ENCODE peak calls at places on chromosomes 13 and 19, in eight cellular contexts. I, D, P, X, L, M, B and F are unnamed samples. For H3K27me3 and H3K4me1, the result is how much of the 10 kb centered on the place peaks cover.

GRCh38 chr13:80012281-80012680 is 328.6 kb downstream of the SPRY2 start:
- DNase-seq in I (no peak), D (no peak), P (no peak), X (no peak), L (no peak), M (no peak), B (no peak), F (no peak)

GRCh38 chr13:99228737-99229691 is 28.4 kb downstream of the UBAC2 start:
- DNase-seq in I (no peak), D (no peak), P (no peak), X (no peak), L (no peak), M (no peak), B (no peak), F (no peak)

GRCh38 chr13:101205408-101205807 is 210.9 kb downstream of the NALCN start:
- DNase-seq in I (no peak), D (no peak), P (no peak), X (no peak), L (no peak), M (no peak), B (no peak), F (no peak)

GRCh38 chr19:15113245-15114152 is 6.3 kb downstream of the SYDE1 start:
- DNase-seq in I (no peak), D (no peak), P (no peak), X (no peak), L (no peak), M (no peak), B (no peak), F (no peak)

GRCh38 chr13:103436057-103436654 is 369.9 kb upstream of the SLC10A2 start:
- DNase-seq in I (no peak), D (no peak), P (no peak), X (no peak), L (no peak), M (no peak), B (no peak), F (no peak)

GRCh38 chr13:49532593-49532992 is 36.8 kb downstream of the PHF11 start:
- DNase-seq in I (no peak), D (no peak), P (no peak), X (no peak), L (no peak), M (no peak), B (no peak), F (no peak)

GRCh38 chr13:71252191-71252704 is 614.8 kb downstream of the DACH1 start:
- DNase-seq in I (no peak), D (no peak), P (no peak), X (no peak), L (no peak), M (no peak), B (no peak), F (no peak)

GRCh38 chr13:44231786-44232516 is 141.7 kb upstream of the SERP2 start:
- DNase-seq in I (peak), D (peak), P (no peak), X (peak), L (no peak), M (no peak), B (no peak), F (no peak)

GRCh38 chr13:100138859-100139491 is 50.1 kb downstream of the PCCA start:
- DNase-seq in I (no peak), D (no peak), P (no peak), X (no peak), L (no peak), M (no peak), B (no peak), F (no peak)

GRCh38 chr19:53992211-53992610 is 774 bp downstream of the CACNG6 start:
- DNase-seq in I (no peak), D (no peak), P (no peak), X (no peak), L (no peak), M (no peak), B (no peak), F (no peak)

GRCh38 chr19:53993448-53993847 is 2.0 kb downstream of the CACNG6 start:
- DNase-seq in I (no peak), D (no peak), P (no peak), X (no peak), L (no peak), M (no peak), B (no peak), F (no peak)

GRCh38 chr19:53992815-53993214 is 1.4 kb downstream of the CACNG6 start:
- DNase-seq in I (no peak), D (no peak), P (no peak), X (no peak), L (no peak), M (no peak), B (no peak), F (no peak)

GRCh38 chr19:53989600-53990533 is 1.6 kb upstream of the CACNG6 start:
- DNase-seq in I (no peak), D (no peak), P (no peak), X (no peak), L (no peak), M (no peak), B (no peak), F (no peak)

DNA sequence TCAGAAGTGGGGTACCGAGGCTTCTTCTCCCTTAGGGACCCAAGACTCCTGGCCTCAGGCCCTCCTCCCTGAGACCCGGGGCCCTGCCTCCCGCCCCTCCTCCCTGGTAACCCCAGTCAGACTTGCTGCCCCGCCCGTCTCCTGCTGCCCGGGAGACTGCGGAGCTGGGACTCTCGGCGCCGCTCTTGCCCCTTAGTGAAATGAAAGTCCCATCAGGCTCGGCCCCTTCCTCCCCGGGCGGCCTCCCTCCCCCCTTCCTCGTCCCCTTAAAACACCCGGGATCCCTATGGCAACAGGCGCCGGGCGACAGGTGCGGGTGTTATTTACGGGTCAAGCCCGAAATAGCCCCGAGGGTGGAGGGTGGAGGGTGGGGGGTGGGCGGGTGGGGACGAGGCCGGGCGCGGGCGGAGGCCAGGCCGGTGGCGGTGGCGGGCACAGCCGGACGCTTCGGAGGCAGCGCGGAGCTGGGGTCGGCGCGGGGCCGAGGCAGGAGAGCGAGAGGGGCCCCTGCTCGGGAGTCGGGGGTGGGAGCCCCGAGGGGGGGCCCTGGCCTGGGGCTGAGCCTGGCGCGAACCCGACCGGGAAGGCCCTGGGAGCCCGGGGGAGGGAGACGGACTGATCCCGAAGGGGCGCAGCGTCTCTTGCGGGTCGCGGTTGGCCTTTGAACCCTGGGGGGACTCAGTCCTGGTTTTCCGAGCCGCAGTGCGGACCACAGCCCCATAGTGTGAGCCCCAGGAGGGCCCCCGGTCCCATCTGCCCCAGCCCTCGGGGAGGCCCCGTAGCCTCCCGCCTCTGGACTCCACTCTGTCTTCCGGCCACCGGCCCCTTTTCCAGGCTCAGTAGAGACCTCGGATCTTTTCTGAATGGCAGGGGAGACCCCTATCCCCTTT is at the start of gene CACNG6:
- DNase-seq in I (no peak), D (no peak), P (peak), X (no peak), L (no peak), M (no peak), B (no peak), F (no peak)
- H3K27me3 ChIP-seq in I (under half), D (half or more), P (under half), X (under half), L (under half), M (under half), B (half or more), F (half or more)

GRCh38 chr13:97751477-97751876 is 202.0 kb upstream of the IPO5 start:
- DNase-seq in I (no peak), D (no peak), P (no peak), X (no peak), L (no peak), M (no peak), B (no peak), F (no peak)

GRCh38 chr13:97757807-97758206 is 195.7 kb upstream of the IPO5 start:
- DNase-seq in I (no peak), D (peak), P (no peak), X (no peak), L (no peak), M (no peak), B (no peak), F (no peak)

GRCh38 chr13:97753942-97754670 is 199.4 kb upstream of the IPO5 start:
- DNase-seq in I (no peak), D (no peak), P (peak), X (no peak), L (no peak), M (no peak), B (no peak), F (no peak)

GRCh38 chr13:97749174-97749573 is 204.3 kb upstream of the IPO5 start:
- DNase-seq in I (no peak), D (no peak), P (no peak), X (no peak), L (no peak), M (no peak), B (no peak), F (no peak)

DNA sequence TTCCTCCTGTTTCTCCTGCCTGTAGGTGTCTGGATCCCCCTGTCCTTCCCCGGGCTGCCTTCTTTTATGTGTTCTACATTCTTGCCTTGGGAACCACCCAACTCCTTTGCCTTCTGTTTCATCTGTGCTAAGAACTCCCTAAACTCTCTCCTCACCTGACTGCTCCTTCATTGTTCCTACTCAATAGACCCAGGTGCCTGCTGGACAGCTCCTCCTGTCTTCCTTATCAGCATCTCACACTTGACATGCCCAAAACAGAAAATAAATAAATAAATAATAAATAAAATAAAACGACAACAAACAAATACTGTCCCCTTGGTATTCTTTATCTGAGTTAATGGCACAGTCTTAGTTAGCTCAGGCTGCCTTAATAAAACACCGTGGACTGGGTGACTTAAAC is 200.2 kb upstream of the IPO5 start:
- DNase-seq in I (no peak), D (no peak), P (no peak), X (no peak), L (no peak), M (no peak), B (no peak), F (no peak)
- TF ChIP-seq CTCF in I (no peak), D (no peak), P (no peak), X (no peak), L (no peak), M (no peak), B (no peak), F (no peak)

GRCh38 chr13:97640236-97640635 is 206.3 kb downstream of the RAP2A start:
- DNase-seq in I (no peak), D (no peak), P (no peak), X (no peak), L (no peak), M (no peak), B (no peak), F (no peak)
- H3K4me1 ChIP-seq in I (under half), D (under half), P (under half), X (under half), L (under half), M (under half), B (under half), F (under half)

GRCh38 chr13:74168263-74168675 is 34.1 kb upstream of the KLF12 start:
- DNase-seq in I (peak), D (no peak), P (no peak), X (no peak), L (no peak), M (no peak), B (no peak), F (no peak)
- H3K27me3 ChIP-seq in I (under half), D (under half), P (under half), X (under half), L (under half), M (under half), B (under half), F (under half)

DNA sequence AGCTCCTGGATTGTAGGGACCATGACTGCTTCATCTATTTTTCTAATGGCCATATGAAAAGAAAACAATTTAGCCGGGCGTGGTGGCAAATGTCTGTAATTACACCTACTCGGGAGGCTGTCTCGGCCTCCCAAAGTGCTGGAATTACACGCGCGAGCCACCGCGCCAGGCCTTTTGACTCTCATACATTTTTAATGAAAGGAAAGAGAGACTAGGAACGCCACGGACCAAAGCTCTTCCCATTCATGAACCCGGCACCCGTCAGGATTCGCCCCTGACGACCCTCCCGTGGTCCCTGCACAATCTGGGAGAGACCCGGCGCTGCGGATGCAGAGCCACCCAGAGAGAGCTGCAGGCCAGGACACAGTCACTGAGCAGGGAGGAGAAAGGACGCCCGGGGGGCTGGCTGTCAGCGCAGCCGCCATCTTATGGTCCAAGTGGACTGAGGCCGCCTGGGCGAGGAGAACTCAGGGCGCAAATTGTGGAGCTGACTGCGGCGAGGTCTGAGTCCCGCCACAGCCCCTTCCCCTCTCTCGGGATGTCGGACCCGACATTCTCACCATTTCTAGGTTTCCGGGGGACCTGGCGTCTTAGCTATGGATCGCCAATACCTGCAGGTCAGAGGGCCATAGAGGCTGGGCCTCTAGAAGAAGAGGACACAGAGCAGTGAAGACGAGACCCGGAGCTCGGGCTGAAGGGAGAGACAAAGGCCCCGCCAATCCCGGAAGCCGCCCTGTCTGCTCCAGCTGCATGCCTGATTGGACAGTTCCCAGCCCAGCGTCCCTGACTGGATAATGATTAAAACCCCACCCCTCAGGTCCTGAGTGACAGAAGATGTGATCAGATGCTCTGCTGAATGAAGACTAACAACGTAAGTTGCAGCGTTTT is at the start of gene ZNF681:
- DNase-seq in I (peak), D (peak), P (peak), X (peak), L (peak), M (peak), B (peak), F (peak)
- TF ChIP-seq CTCF in I (no peak), D (no peak), P (peak), X (peak), L (no peak), M (peak), B (no peak), F (peak)

GRCh38 chr19:16572332-16573211 is at the start of gene SLC35E1:
- DNase-seq in I (peak), D (peak), P (peak), X (peak), L (peak), M (peak), B (peak), F (peak)

GRCh38 chr19:16575282-16575681 is 3.1 kb upstream of the SLC35E1 start:
- DNase-seq in I (no peak), D (no peak), P (no peak), X (no peak), L (no peak), M (no peak), B (no peak), F (no peak)

GRCh38 chr19:16571689-16572331 is 405 bp downstream of the SLC35E1 start:
- DNase-seq in I (no peak), D (no peak), P (no peak), X (peak), L (no peak), M (no peak), B (no peak), F (peak)

GRCh38 chr19:16573296-16573695 is 1.1 kb upstream of the SLC35E1 start:
- DNase-seq in I (no peak), D (no peak), P (no peak), X (no peak), L (no peak), M (no peak), B (no peak), F (no peak)

DNA sequence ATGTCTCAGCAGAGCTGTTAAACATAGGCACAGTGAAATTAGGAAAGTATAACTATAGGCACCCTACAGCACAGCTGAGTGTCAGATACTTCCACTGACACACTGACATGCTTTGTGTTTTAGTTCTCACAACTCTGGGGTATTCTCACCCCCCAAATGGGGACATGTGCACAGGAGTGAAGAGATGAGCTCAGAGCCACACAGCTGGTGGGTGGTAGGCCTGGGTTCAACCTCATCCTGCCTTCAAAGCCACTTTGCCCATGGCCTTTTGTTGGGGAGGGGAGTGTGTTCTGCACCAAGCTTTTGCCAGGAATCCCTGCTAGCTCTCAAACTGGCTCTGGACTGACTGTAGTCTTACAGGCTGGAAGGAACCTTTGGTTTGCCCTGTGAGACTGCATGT is 1.7 kb upstream of the SLC35E1 start:
- DNase-seq in I (no peak), D (no peak), P (no peak), X (no peak), L (no peak), M (no peak), B (no peak), F (no peak)
- H3K4me1 ChIP-seq in I (under half), D (under half), P (under half), X (under half), L (under half), M (half or more), B (under half), F (under half)

GRCh38 chr19:55959996-55960675 is 12.5 kb downstream of the NLRP8 start:
- DNase-seq in I (no peak), D (no peak), P (no peak), X (no peak), L (no peak), M (no peak), B (no peak), F (no peak)
- H3K27me3 ChIP-seq in I (under half), D (under half), P (under half), X (under half), L (under half), M (under half), B (under half), F (under half)

GRCh38 chr19:40528533-40529092 is 48.1 kb upstream of the SHKBP1 start:
- DNase-seq in I (no peak), D (no peak), P (no peak), X (no peak), L (no peak), M (no peak), B (no peak), F (no peak)

GRCh38 chr19:40529093-40529954 is 47.3 kb upstream of the SHKBP1 start:
- DNase-seq in I (peak), D (peak), P (peak), X (peak), L (peak), M (no peak), B (peak), F (peak)

GRCh38 chr19:40534148-40534547 is 42.5 kb upstream of the SHKBP1 start:
- DNase-seq in I (no peak), D (no peak), P (no peak), X (no peak), L (no peak), M (no peak), B (no peak), F (no peak)

GRCh38 chr19:40530091-40530901 is 46.4 kb upstream of the SHKBP1 start:
- DNase-seq in I (no peak), D (no peak), P (peak), X (no peak), L (no peak), M (no peak), B (no peak), F (no peak)

DNA sequence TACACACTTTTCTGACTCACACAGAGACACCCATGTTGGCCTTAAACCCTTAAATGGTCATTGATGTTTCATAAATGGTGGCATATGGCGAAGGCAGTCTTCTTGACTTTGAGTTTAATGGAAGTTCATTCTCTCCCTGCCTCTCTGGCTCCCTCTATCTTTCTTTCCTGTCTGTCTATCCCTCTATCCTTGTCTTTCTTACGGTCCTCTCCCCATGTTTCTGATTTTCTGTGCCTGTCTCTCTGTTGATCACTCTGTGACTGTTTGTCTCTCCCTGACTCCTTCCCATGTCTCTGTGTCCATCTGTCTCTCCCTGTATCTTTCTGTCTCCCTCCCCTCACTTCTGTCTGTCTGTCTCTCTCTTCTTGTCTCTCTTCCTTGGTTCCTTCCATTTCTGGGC is 43.2 kb upstream of the SHKBP1 start:
- DNase-seq in I (no peak), D (no peak), P (no peak), X (no peak), L (no peak), M (no peak), B (no peak), F (no peak)
- TF ChIP-seq CTCF in I (no peak), D (no peak), P (peak), X (no peak), L (no peak), M (no peak), B (no peak), F (no peak)